ENCODE peak calls at places on chromosome 7, in five cellular contexts. V, J, Y, D and S are unnamed samples.
A peak's percentile ranks its signal among the peaks of the same experiment; 100 is the strongest.

GRCh38 chr7:155296788-155297516 is 726 bp upstream of the INSIG1 start:
- DNase-seq in V (peak; percentile 55), J (peak; percentile 62), Y (peak; percentile 33), D (peak; percentile 81), S (peak; percentile 57)

GRCh38 chr7:68622500-68622899 is 975.8 kb upstream of the AUTS2 start:
- DNase-seq in V (no peak), J (no peak), Y (no peak), D (no peak), S (no peak)

GRCh38 chr7:92158660-92159575 is 20.0 kb downstream of the LRRD1 start:
- DNase-seq in V (no peak), J (peak; percentile 71), Y (peak; percentile 64), D (no peak), S (peak; percentile 66)

GRCh38 chr7:143126146-143126545 is 5.7 kb upstream of the PIP start:
- DNase-seq in V (peak; percentile 95), J (peak; percentile 45), Y (no peak), D (no peak), S (peak; percentile 50)

GRCh38 chr7:73340514-73340913 is 12.6 kb downstream of the FKBP6 start:
- DNase-seq in V (no peak), J (no peak), Y (no peak), D (no peak), S (no peak)

GRCh38 chr7:94615641-94616040 is 40.3 kb downstream of the SGCE start:
- DNase-seq in V (no peak), J (no peak), Y (no peak), D (no peak), S (no peak)

GRCh38 chr7:130273081-130273699 is 6.5 kb downstream of the CPA2 start:
- DNase-seq in V (peak; percentile 69), J (no peak), Y (peak; percentile 26), D (peak; percentile 48), S (no peak)

GRCh38 chr7:46068159-46068558 is 147.1 kb upstream of the IGFBP3 start:
- DNase-seq in V (no peak), J (no peak), Y (no peak), D (no peak), S (no peak)

GRCh38 chr7:101874028-101874427 is 56.6 kb downstream of the CUX1 start:
- DNase-seq in V (no peak), J (no peak), Y (no peak), D (no peak), S (no peak)

GRCh38 chr7:68280931-68281330 is 1284.3 kb downstream of the TYW1 start:
- DNase-seq in V (no peak), J (no peak), Y (no peak), D (no peak), S (no peak)

GRCh38 chr7:78125884-78126283 is 327.3 kb downstream of the PHTF2 start:
- DNase-seq in V (no peak), J (peak; percentile 73), Y (peak; percentile 68), D (no peak), S (no peak)

GRCh38 chr7:142785841-142786250 is 15.1 kb downstream of the PRSS2 start:
- DNase-seq in V (no peak), J (no peak), Y (no peak), D (peak; percentile 88), S (no peak)

GRCh38 chr7:17374654-17375053 is 76.2 kb downstream of the AHR start:
- DNase-seq in V (no peak), J (no peak), Y (no peak), D (no peak), S (no peak)

GRCh38 chr7:101970047-101970585 is 152.7 kb downstream of the CUX1 start:
- DNase-seq in V (no peak), J (no peak), Y (no peak), D (no peak), S (no peak)

GRCh38 chr7:104541897-104542296 is 213.5 kb downstream of the LHFPL3 start:
- DNase-seq in V (no peak), J (no peak), Y (no peak), D (no peak), S (no peak)

GRCh38 chr7:88132725-88133124 is 87.1 kb downstream of the SRI start:
- DNase-seq in V (peak; percentile 59), J (no peak), Y (no peak), D (no peak), S (no peak)

GRCh38 chr7:105759670-105760548 is 116.5 kb downstream of the ATXN7L1 start:
- DNase-seq in V (peak; percentile 30), J (peak; percentile 85), Y (no peak), D (peak; percentile 48), S (no peak)

GRCh38 chr7:127107601-127108007 is 145.1 kb downstream of the GRM8 start:
- DNase-seq in V (peak; percentile 71), J (peak; percentile 57), Y (peak; percentile 1), D (peak; percentile 56), S (peak; percentile 6)

GRCh38 chr7:155455776-155456516 is 2.0 kb upstream of the EN2 start:
- DNase-seq in V (no peak), J (no peak), Y (no peak), D (no peak), S (no peak)

GRCh38 chr7:45573636-45574470 is at the start of gene ADCY1:
- DNase-seq in V (no peak), J (no peak), Y (no peak), D (no peak), S (no peak)

GRCh38 chr7:92994889-92995288 is 122.9 kb downstream of the SAMD9 start:
- DNase-seq in V (peak; percentile 25), J (no peak), Y (no peak), D (no peak), S (no peak)

GRCh38 chr7:154675560-154675959 is 327.4 kb downstream of the PAXIP1 start:
- DNase-seq in V (no peak), J (no peak), Y (no peak), D (no peak), S (no peak)

GRCh38 chr7:151062399-151063211 is 3.2 kb downstream of the SLC4A2 start:
- DNase-seq in V (no peak), J (peak; percentile 67), Y (no peak), D (no peak), S (no peak)

GRCh38 chr7:27141591-27142561 is 1.6 kb downstream of the HOXA5 start:
- DNase-seq in V (peak; percentile 91), J (no peak), Y (no peak), D (no peak), S (no peak)

GRCh38 chr7:2198206-2198605 is 34.5 kb downstream of the MAD1L1 start:
- DNase-seq in V (no peak), J (no peak), Y (no peak), D (no peak), S (no peak)

GRCh38 chr7:19080076-19080475 is 37.4 kb downstream of the TWIST1 start:
- DNase-seq in V (no peak), J (no peak), Y (no peak), D (no peak), S (no peak)

GRCh38 chr7:8436965-8437364 is 3.6 kb downstream of the NXPH1 start:
- DNase-seq in V (peak; percentile 0), J (peak; percentile 69), Y (no peak), D (peak; percentile 71), S (no peak)

GRCh38 chr7:146255604-146256003 is 139.0 kb downstream of the CNTNAP2 start:
- DNase-seq in V (no peak), J (no peak), Y (no peak), D (no peak), S (no peak)